ENCODE peak calls at places on chromosomes 16 and 17, in four cellular contexts. A is gastrocnemius medialis, E is upper lobe of right lung, O is body of pancreas. G is an unnamed sample. For H3K4me1, the result is how much of the 10 kb centered on the place peaks cover.

GRCh38 chr17:20059728-20060188 is 50.6 kb downstream of the SPECC1 start:
- DNase-seq in A (no peak), E (no peak), O (no peak), G (no peak)

GRCh38 chr17:43917348-43918025 is 10.2 kb upstream of the MPP2 start:
- DNase-seq in A (no peak), E (peak), O (peak), G (peak)

GRCh38 chr16:27240948-27241531 is 27.5 kb downstream of the NSMCE1 start:
- DNase-seq in A (no peak), E (peak), O (no peak), G (no peak)

GRCh38 chr16:30692381-30693074 is 6.4 kb upstream of the SRCAP start:
- DNase-seq in A (no peak), E (no peak), O (no peak), G (no peak)

GRCh38 chr17:72632026-72632684 is 460.3 kb downstream of the SLC39A11 start:
- DNase-seq in A (no peak), E (no peak), O (peak), G (peak)

GRCh38 chr16:8962393-8963009 is 1.2 kb downstream of the USP7 start:
- DNase-seq in A (peak), E (peak), O (peak), G (peak)

GRCh38 chr16:19909750-19910322 is 25.2 kb upstream of the GPRC5B start:
- DNase-seq in A (no peak), E (no peak), O (no peak), G (no peak)

GRCh38 chr16:8346291-8346690 is 244.0 kb downstream of the TMEM114 start:
- DNase-seq in A (no peak), E (no peak), O (peak), G (no peak)

GRCh38 chr17:8586766-8587165 is 43.8 kb downstream of the MYH10 start:
- DNase-seq in A (no peak), E (no peak), O (no peak), G (no peak)

GRCh38 chr17:5843366-5844026 is 226.7 kb upstream of the WSCD1 start:
- DNase-seq in A (no peak), E (no peak), O (no peak), G (no peak)

GRCh38 chr16:14062261-14062660 is 8.9 kb upstream of the MRTFB start:
- DNase-seq in A (no peak), E (no peak), O (no peak), G (no peak)

GRCh38 chr16:57013268-57013667 is 23.9 kb downstream of the NLRC5 start:
- DNase-seq in A (no peak), E (no peak), O (no peak), G (no peak)

GRCh38 chr16:1771072-1771863 is at the start of gene NME3:
- DNase-seq in A (peak), E (peak), O (peak), G (peak)

GRCh38 chr16:31354394-31355291 is at the start of gene ITGAX:
- DNase-seq in A (peak), E (peak), O (peak), G (peak)

GRCh38 chr16:86103320-86103719 is 204.4 kb downstream of the IRF8 start:
- DNase-seq in A (no peak), E (no peak), O (no peak), G (no peak)

DNA sequence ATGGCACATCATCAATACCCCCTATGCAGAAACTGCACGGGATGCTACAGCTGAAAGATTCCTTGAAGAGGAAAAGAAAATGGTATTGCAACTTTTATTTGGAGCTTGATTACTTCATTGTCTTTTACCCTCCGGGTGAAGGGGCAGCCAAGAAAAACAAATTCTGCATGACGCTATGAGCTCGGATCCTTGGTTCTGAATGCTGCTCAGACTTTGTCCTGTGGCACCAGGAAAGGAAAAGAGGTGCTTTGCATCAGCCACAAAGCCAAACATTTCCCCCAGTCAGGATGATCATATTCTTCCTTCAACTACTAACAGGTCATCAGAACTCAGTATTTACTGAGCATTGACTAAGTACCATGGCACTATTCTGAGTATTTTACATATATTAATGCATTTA is 399.5 kb downstream of the NPIPA8 start:
- DNase-seq in A (no peak), E (no peak), O (no peak), G (no peak)
- H3K27ac ChIP-seq in A (no peak), E (no peak), O (no peak), G (no peak)

DNA sequence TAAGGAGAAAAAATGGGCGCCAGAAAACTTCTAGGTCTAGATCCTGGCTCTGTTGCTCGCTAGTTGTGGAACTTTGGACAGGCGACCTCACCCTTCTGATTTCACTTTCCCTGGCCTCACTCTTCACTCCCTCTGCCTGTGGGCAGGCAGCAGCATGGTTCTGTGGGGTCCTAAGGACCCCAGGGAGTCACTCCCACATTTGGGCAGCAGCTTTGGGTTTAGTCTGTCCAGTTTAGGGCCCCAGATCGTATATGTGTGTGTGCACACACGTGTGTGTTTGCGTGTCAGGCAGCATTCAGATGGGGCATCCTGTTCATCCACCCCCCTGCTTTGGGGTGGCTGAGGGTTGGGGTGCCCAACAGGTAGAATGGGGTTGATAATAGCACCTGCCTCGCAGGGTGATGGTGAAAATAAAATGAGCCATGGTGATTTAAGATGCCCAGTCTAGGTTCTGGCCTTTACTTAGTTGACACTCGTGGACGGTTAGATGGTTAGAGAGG is 102.2 kb downstream of the RAB11FIP4 start:
- DNase-seq in A (no peak), E (no peak), O (no peak), G (peak)
- H3K4me1 ChIP-seq in A (under half), E (under half), O (half or more), G (under half)

GRCh38 chr17:49471089-49471683 is 23.9 kb upstream of the NGFR start:
- DNase-seq in A (peak), E (no peak), O (no peak), G (no peak)
- H3K4me3 ChIP-seq in A (no peak), E (no peak), O (no peak), G (no peak)

DNA sequence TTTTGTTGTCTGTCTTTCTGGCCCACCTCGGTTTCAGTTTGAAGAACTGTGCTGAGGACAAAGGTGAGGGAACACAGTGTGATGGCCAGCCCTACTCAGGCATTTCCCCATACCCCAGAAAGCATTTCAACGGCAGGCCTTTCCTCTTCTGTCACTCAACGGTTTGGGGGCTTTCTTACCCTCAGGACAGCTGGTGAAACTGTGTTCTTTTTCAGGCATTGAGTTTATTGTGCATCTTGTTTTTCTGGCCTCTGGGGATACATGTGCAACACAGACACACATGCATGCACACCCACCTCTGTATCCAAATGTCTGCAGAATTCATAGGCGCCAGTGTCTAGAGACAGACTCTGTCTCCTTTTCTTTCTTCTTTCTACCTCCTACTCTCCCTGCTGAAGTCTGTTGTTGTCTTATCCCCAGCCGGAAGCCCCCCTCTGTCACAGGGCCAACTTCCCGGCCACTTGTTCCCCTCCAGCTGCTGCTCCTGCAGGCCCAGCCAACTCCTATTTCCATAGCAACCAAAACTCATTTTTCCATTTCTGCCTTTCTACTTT is 17.0 kb downstream of the CHD9 start:
- DNase-seq in A (no peak), E (peak), O (peak), G (peak)
- H3K27ac ChIP-seq in A (no peak), E (peak), O (no peak), G (peak)

G was measured in small intestine.